ENCODE peak calls at places on chromosomes 3 and 15, in four cellular contexts. One of them, this sample, is unnamed. For H3K27me3, the result is how much of the 10 kb centered on the place peaks cover.

GRCh38 chr15:40075298-40076044 is 33.2 kb downstream of the BMF start:
- DNase-seq in BE2C: no peak
- DNase-seq in breast epithelium: no peak
- DNase-seq in CD4-positive, CD25-positive, alpha-beta regulatory T cell: no peak
- DNase-seq in this sample: no peak

GRCh38 chr15:62883938-62884479 is 158.5 kb upstream of the TPM1 start:
- DNase-seq in breast epithelium: no peak
- DNase-seq in BE2C: no peak
- DNase-seq in CD4-positive, CD25-positive, alpha-beta regulatory T cell: no peak
- DNase-seq in this sample: no peak

GRCh38 chr3:126364731-126365301 is 7.6 kb upstream of the KLF15 start:
- DNase-seq in breast epithelium: no peak
- DNase-seq in CD4-positive, CD25-positive, alpha-beta regulatory T cell: no peak
- DNase-seq in BE2C: peak
- DNase-seq in this sample: no peak

GRCh38 chr3:70947584-70947983 is 635.1 kb upstream of the MDFIC2 start:
- DNase-seq in CD4-positive, CD25-positive, alpha-beta regulatory T cell: no peak
- DNase-seq in breast epithelium: no peak
- DNase-seq in BE2C: no peak
- DNase-seq in this sample: no peak

GRCh38 chr3:23611737-23612295 is 193.9 kb upstream of the UBE2E1 start:
- DNase-seq in CD4-positive, CD25-positive, alpha-beta regulatory T cell: no peak
- DNase-seq in breast epithelium: no peak
- DNase-seq in BE2C: peak
- DNase-seq in this sample: no peak

GRCh38 chr15:48796930-48797329 is 13.9 kb downstream of the CEP152 start:
- DNase-seq in breast epithelium: no peak
- DNase-seq in CD4-positive, CD25-positive, alpha-beta regulatory T cell: peak
- DNase-seq in BE2C: no peak
- DNase-seq in this sample: no peak

GRCh38 chr3:143429628-143430514 is 310.3 kb downstream of the CHST2 start:
- DNase-seq in breast epithelium: no peak
- DNase-seq in BE2C: no peak
- DNase-seq in CD4-positive, CD25-positive, alpha-beta regulatory T cell: no peak
- DNase-seq in this sample: peak

GRCh38 chr15:28021281-28022039 is 77.7 kb downstream of the OCA2 start:
- DNase-seq in CD4-positive, CD25-positive, alpha-beta regulatory T cell: no peak
- DNase-seq in breast epithelium: no peak
- DNase-seq in BE2C: peak
- DNase-seq in this sample: peak

GRCh38 chr15:76200641-76201105 is 110.6 kb downstream of the ETFA start:
- DNase-seq in CD4-positive, CD25-positive, alpha-beta regulatory T cell: no peak
- DNase-seq in breast epithelium: peak
- DNase-seq in BE2C: no peak
- DNase-seq in this sample: peak

GRCh38 chr3:171068658-171069057 is 42.1 kb upstream of the SLC2A2 start:
- DNase-seq in CD4-positive, CD25-positive, alpha-beta regulatory T cell: peak
- DNase-seq in breast epithelium: no peak
- DNase-seq in BE2C: no peak
- DNase-seq in this sample: no peak

GRCh38 chr15:71048913-71049675 is 66.2 kb upstream of the THSD4 start:
- DNase-seq in BE2C: no peak
- DNase-seq in breast epithelium: no peak
- DNase-seq in CD4-positive, CD25-positive, alpha-beta regulatory T cell: no peak
- DNase-seq in this sample: no peak

GRCh38 chr3:53103566-53104296 is 26.5 kb downstream of the RFT1 start:
- DNase-seq in CD4-positive, CD25-positive, alpha-beta regulatory T cell: no peak
- DNase-seq in BE2C: no peak
- DNase-seq in breast epithelium: no peak
- DNase-seq in this sample: no peak

GRCh38 chr3:46648096-46648495 is 35.8 kb downstream of the FAM240A start:
- DNase-seq in breast epithelium: no peak
- DNase-seq in CD4-positive, CD25-positive, alpha-beta regulatory T cell: no peak
- DNase-seq in BE2C: no peak
- DNase-seq in this sample: no peak

GRCh38 chr3:143824675-143825074 is 23.6 kb downstream of the SLC9A9 start:
- DNase-seq in BE2C: no peak
- DNase-seq in breast epithelium: no peak
- DNase-seq in CD4-positive, CD25-positive, alpha-beta regulatory T cell: no peak
- DNase-seq in this sample: no peak

GRCh38 chr3:27939940-27940339 is 217.8 kb upstream of the EOMES start:
- DNase-seq in CD4-positive, CD25-positive, alpha-beta regulatory T cell: no peak
- DNase-seq in breast epithelium: no peak
- DNase-seq in BE2C: no peak
- DNase-seq in this sample: no peak

GRCh38 chr15:53808058-53808703 is 48.7 kb upstream of the WDR72 start:
- DNase-seq in BE2C: no peak
- DNase-seq in breast epithelium: no peak
- DNase-seq in CD4-positive, CD25-positive, alpha-beta regulatory T cell: peak
- DNase-seq in this sample: peak

GRCh38 chr3:197730200-197730599 is 6.5 kb downstream of the RUBCN start:
- DNase-seq in breast epithelium: no peak
- DNase-seq in CD4-positive, CD25-positive, alpha-beta regulatory T cell: peak
- DNase-seq in BE2C: no peak
- DNase-seq in this sample: no peak

GRCh38 chr15:31367730-31368344 is 41.2 kb downstream of the KLF13 start:
- DNase-seq in CD4-positive, CD25-positive, alpha-beta regulatory T cell: peak
- DNase-seq in BE2C: no peak
- DNase-seq in breast epithelium: no peak
- DNase-seq in this sample: no peak

GRCh38 chr3:49121244-49121671 is 635 bp upstream of the USP19 start:
- DNase-seq in BE2C: no peak
- DNase-seq in CD4-positive, CD25-positive, alpha-beta regulatory T cell: no peak
- DNase-seq in breast epithelium: no peak
- DNase-seq in this sample: no peak

GRCh38 chr3:100913870-100914654 is 79.2 kb downstream of the ABI3BP start:
- DNase-seq in BE2C: no peak
- DNase-seq in breast epithelium: no peak
- DNase-seq in CD4-positive, CD25-positive, alpha-beta regulatory T cell: no peak
- DNase-seq in this sample: no peak

GRCh38 chr3:7682822-7683229 is 818.8 kb upstream of the LMCD1 start:
- DNase-seq in BE2C: no peak
- DNase-seq in breast epithelium: no peak
- DNase-seq in CD4-positive, CD25-positive, alpha-beta regulatory T cell: no peak
- DNase-seq in this sample: no peak

GRCh38 chr15:80895965-80896364 is 93.7 kb downstream of the MESD start:
- DNase-seq in BE2C: no peak
- DNase-seq in breast epithelium: no peak
- DNase-seq in CD4-positive, CD25-positive, alpha-beta regulatory T cell: no peak
- DNase-seq in this sample: no peak

GRCh38 chr3:40452562-40452875 is 4.6 kb upstream of the RPL14 start:
- DNase-seq in BE2C: no peak
- DNase-seq in breast epithelium: no peak
- DNase-seq in CD4-positive, CD25-positive, alpha-beta regulatory T cell: no peak
- DNase-seq in this sample: no peak

GRCh38 chr15:52518972-52519371 is 9.7 kb downstream of the MYO5A start:
- DNase-seq in breast epithelium: no peak
- DNase-seq in CD4-positive, CD25-positive, alpha-beta regulatory T cell: no peak
- DNase-seq in BE2C: no peak
- DNase-seq in this sample: no peak

GRCh38 chr15:36951747-36952247 is 148.6 kb downstream of the MEIS2 start:
- DNase-seq in BE2C: peak
- DNase-seq in CD4-positive, CD25-positive, alpha-beta regulatory T cell: no peak
- DNase-seq in breast epithelium: no peak
- DNase-seq in this sample: no peak

GRCh38 chr3:47573190-47574172 is 5.2 kb downstream of the CSPG5 start:
- DNase-seq in BE2C: no peak
- DNase-seq in breast epithelium: no peak
- DNase-seq in CD4-positive, CD25-positive, alpha-beta regulatory T cell: no peak
- DNase-seq in this sample: no peak

GRCh38 chr3:179410317-179410716 is 41.0 kb downstream of the GNB4 start:
- DNase-seq in breast epithelium: no peak
- DNase-seq in CD4-positive, CD25-positive, alpha-beta regulatory T cell: no peak
- DNase-seq in BE2C: no peak
- DNase-seq in this sample: no peak

GRCh38 chr15:40115670-40116093 is 7.0 kb upstream of the BMF start:
- DNase-seq in CD4-positive, CD25-positive, alpha-beta regulatory T cell: peak
- DNase-seq in BE2C: no peak
- DNase-seq in breast epithelium: peak
- DNase-seq in this sample: peak

GRCh38 chr3:124540550-124541201 is 189.6 kb upstream of the UMPS start:
- DNase-seq in CD4-positive, CD25-positive, alpha-beta regulatory T cell: no peak
- DNase-seq in BE2C: no peak
- DNase-seq in breast epithelium: no peak
- DNase-seq in this sample: no peak
- H3K27me3 ChIP-seq in CD4-positive, CD25-positive, alpha-beta regulatory T cell: under half
- H3K27me3 ChIP-seq in BE2C: under half
- H3K27me3 ChIP-seq in breast epithelium: under half
- H3K27me3 ChIP-seq in this sample: under half

GRCh38 chr3:105611304-105612192 is 244.8 kb downstream of the ALCAM start:
- DNase-seq in BE2C: no peak
- DNase-seq in breast epithelium: no peak
- DNase-seq in CD4-positive, CD25-positive, alpha-beta regulatory T cell: no peak
- DNase-seq in this sample: no peak

GRCh38 chr3:105610473-105610872 is 243.8 kb downstream of the ALCAM start:
- DNase-seq in BE2C: no peak
- DNase-seq in breast epithelium: no peak
- DNase-seq in CD4-positive, CD25-positive, alpha-beta regulatory T cell: no peak
- DNase-seq in this sample: no peak

GRCh38 chr3:105614288-105615030 is 247.8 kb downstream of the ALCAM start:
- DNase-seq in breast epithelium: no peak
- DNase-seq in CD4-positive, CD25-positive, alpha-beta regulatory T cell: no peak
- DNase-seq in BE2C: no peak
- DNase-seq in this sample: no peak

GRCh38 chr3:105615814-105616213 is 249.1 kb downstream of the ALCAM start:
- DNase-seq in breast epithelium: no peak
- DNase-seq in BE2C: no peak
- DNase-seq in CD4-positive, CD25-positive, alpha-beta regulatory T cell: no peak
- DNase-seq in this sample: no peak

GRCh38 chr3:105613120-105613519 is 246.4 kb downstream of the ALCAM start:
- DNase-seq in BE2C: no peak
- DNase-seq in CD4-positive, CD25-positive, alpha-beta regulatory T cell: no peak
- DNase-seq in breast epithelium: no peak
- DNase-seq in this sample: no peak
- H3K27me3 ChIP-seq in BE2C: under half
- H3K27me3 ChIP-seq in CD4-positive, CD25-positive, alpha-beta regulatory T cell: under half
- H3K27me3 ChIP-seq in breast epithelium: under half
- H3K27me3 ChIP-seq in this sample: under half

GRCh38 chr15:82052751-82053150 is 6.9 kb upstream of the MEX3B start:
- DNase-seq in BE2C: no peak
- DNase-seq in CD4-positive, CD25-positive, alpha-beta regulatory T cell: no peak
- DNase-seq in breast epithelium: no peak
- DNase-seq in this sample: no peak
- H3K27me3 ChIP-seq in BE2C: under half
- H3K27me3 ChIP-seq in CD4-positive, CD25-positive, alpha-beta regulatory T cell: under half
- H3K27me3 ChIP-seq in breast epithelium: under half
- H3K27me3 ChIP-seq in this sample: under half

GRCh38 chr3:10566451-10566850 is 61.1 kb upstream of the ATP2B2 start:
- DNase-seq in breast epithelium: no peak
- DNase-seq in CD4-positive, CD25-positive, alpha-beta regulatory T cell: no peak
- DNase-seq in BE2C: no peak
- DNase-seq in this sample: no peak

GRCh38 chr3:10574101-10574615 is 68.8 kb upstream of the ATP2B2 start:
- DNase-seq in breast epithelium: no peak
- DNase-seq in CD4-positive, CD25-positive, alpha-beta regulatory T cell: no peak
- DNase-seq in BE2C: peak
- DNase-seq in this sample: no peak

GRCh38 chr3:10568549-10568948 is 63.2 kb upstream of the ATP2B2 start:
- DNase-seq in BE2C: no peak
- DNase-seq in breast epithelium: no peak
- DNase-seq in CD4-positive, CD25-positive, alpha-beta regulatory T cell: no peak
- DNase-seq in this sample: no peak

GRCh38 chr3:10565814-10566213 is 60.4 kb upstream of the ATP2B2 start:
- DNase-seq in CD4-positive, CD25-positive, alpha-beta regulatory T cell: no peak
- DNase-seq in breast epithelium: no peak
- DNase-seq in BE2C: no peak
- DNase-seq in this sample: no peak

GRCh38 chr3:10570196-10570946 is 65.0 kb upstream of the ATP2B2 start:
- DNase-seq in CD4-positive, CD25-positive, alpha-beta regulatory T cell: no peak
- DNase-seq in BE2C: no peak
- DNase-seq in breast epithelium: peak
- DNase-seq in this sample: no peak
- H3K27me3 ChIP-seq in CD4-positive, CD25-positive, alpha-beta regulatory T cell: under half
- H3K27me3 ChIP-seq in BE2C: under half
- H3K27me3 ChIP-seq in breast epithelium: under half
- H3K27me3 ChIP-seq in this sample: under half

GRCh38 chr3:128496602-128497304 is 3.8 kb upstream of the GATA2 start:
- DNase-seq in CD4-positive, CD25-positive, alpha-beta regulatory T cell: no peak
- DNase-seq in breast epithelium: no peak
- DNase-seq in BE2C: peak
- DNase-seq in this sample: peak
- H3K27me3 ChIP-seq in CD4-positive, CD25-positive, alpha-beta regulatory T cell: under half
- H3K27me3 ChIP-seq in breast epithelium: under half
- H3K27me3 ChIP-seq in BE2C: under half
- H3K27me3 ChIP-seq in this sample: half or more

GRCh38 chr3:133376805-133377204 is 23.1 kb upstream of the BFSP2 start:
- DNase-seq in CD4-positive, CD25-positive, alpha-beta regulatory T cell: no peak
- DNase-seq in BE2C: peak
- DNase-seq in breast epithelium: no peak
- DNase-seq in this sample: no peak

GRCh38 chr3:133377396-133377795 is 22.5 kb upstream of the BFSP2 start:
- DNase-seq in BE2C: no peak
- DNase-seq in breast epithelium: no peak
- DNase-seq in CD4-positive, CD25-positive, alpha-beta regulatory T cell: peak
- DNase-seq in this sample: no peak

GRCh38 chr3:133381346-133382109 is 18.3 kb upstream of the BFSP2 start:
- DNase-seq in breast epithelium: no peak
- DNase-seq in BE2C: no peak
- DNase-seq in CD4-positive, CD25-positive, alpha-beta regulatory T cell: no peak
- DNase-seq in this sample: peak

GRCh38 chr3:133380481-133381225 is 19.2 kb upstream of the BFSP2 start:
- DNase-seq in CD4-positive, CD25-positive, alpha-beta regulatory T cell: no peak
- DNase-seq in BE2C: peak
- DNase-seq in breast epithelium: no peak
- DNase-seq in this sample: peak

GRCh38 chr3:133379926-133380325 is 19.9 kb upstream of the BFSP2 start:
- DNase-seq in CD4-positive, CD25-positive, alpha-beta regulatory T cell: no peak
- DNase-seq in BE2C: peak
- DNase-seq in breast epithelium: no peak
- DNase-seq in this sample: peak
- H3K27me3 ChIP-seq in CD4-positive, CD25-positive, alpha-beta regulatory T cell: under half
- H3K27me3 ChIP-seq in BE2C: under half
- H3K27me3 ChIP-seq in breast epithelium: under half
- H3K27me3 ChIP-seq in this sample: under half

DNA sequence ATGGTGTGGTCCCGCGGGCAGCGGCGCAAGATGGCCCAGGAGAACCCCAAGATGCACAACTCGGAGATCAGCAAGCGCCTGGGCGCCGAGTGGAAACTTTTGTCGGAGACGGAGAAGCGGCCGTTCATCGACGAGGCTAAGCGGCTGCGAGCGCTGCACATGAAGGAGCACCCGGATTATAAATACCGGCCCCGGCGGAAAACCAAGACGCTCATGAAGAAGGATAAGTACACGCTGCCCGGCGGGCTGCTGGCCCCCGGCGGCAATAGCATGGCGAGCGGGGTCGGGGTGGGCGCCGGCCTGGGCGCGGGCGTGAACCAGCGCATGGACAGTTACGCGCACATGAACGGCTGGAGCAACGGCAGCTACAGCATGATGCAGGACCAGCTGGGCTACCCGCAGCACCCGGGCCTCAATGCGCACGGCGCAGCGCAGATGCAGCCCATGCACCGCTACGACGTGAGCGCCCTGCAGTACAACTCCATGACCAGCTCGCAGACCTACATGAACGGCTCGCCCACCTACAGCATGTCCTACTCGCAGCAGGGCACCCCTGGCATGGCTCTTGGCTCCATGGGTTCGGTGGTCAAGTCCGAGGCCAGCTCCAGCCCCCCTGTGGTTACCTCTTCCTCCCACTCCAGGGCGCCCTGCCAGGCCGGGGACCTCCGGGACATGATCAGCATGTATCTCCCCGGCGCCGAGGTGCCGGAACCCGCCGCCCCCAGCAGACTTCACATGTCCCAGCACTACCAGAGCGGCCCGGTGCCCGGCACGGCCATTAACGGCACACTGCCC is 977 bp downstream of the SOX2 start:
- DNase-seq in breast epithelium: no peak
- DNase-seq in CD4-positive, CD25-positive, alpha-beta regulatory T cell: no peak
- DNase-seq in BE2C: no peak
- DNase-seq in this sample: no peak
- H3K27me3 ChIP-seq in breast epithelium: under half
- H3K27me3 ChIP-seq in CD4-positive, CD25-positive, alpha-beta regulatory T cell: half or more
- H3K27me3 ChIP-seq in BE2C: under half
- H3K27me3 ChIP-seq in this sample: under half

This sample was measured in H7.